ENCODE peak calls at places on chromosome 10, in four cellular contexts. O is tibial nerve, L is fibroblast of lung, S is cardiac muscle cell. N is an unnamed sample.

GRCh38 chr10:72690071-72690755 is 1.7 kb upstream of the MCU start:
- DNase-seq in O (no peak), L (no peak), S (no peak), N (peak; percentile 54)

GRCh38 chr10:122254831-122255230 is 16.3 kb upstream of the BTBD16 start:
- DNase-seq in S (no peak), O (no peak), L (no peak), N (no peak)

GRCh38 chr10:75276029-75276872 is 40.5 kb upstream of the COMTD1 start:
- DNase-seq in S (no peak), L (no peak), O (no peak), N (no peak)

GRCh38 chr10:95756061-95756751 is at the start of gene ENTPD1:
- DNase-seq in L (no peak), S (peak; percentile 9), O (no peak), N (peak; percentile 15)

GRCh38 chr10:114565066-114565465 is 93.0 kb downstream of the ABLIM1 start:
- DNase-seq in S (no peak), O (no peak), L (peak; percentile 27), N (no peak)

GRCh38 chr10:119807960-119808697 is 64.5 kb downstream of the MCMBP start:
- DNase-seq in S (no peak), O (no peak), L (peak; percentile 92), N (no peak)

GRCh38 chr10:74909665-74910064 is 83.3 kb downstream of the KAT6B start:
- DNase-seq in O (no peak), L (peak; percentile 38), S (no peak), N (no peak)

GRCh38 chr10:12243860-12244620 is 48.1 kb downstream of the CDC123 start:
- DNase-seq in S (no peak), O (no peak), L (no peak), N (no peak)

GRCh38 chr10:102065561-102066420 is 642 bp downstream of the HPS6 start:
- DNase-seq in L (no peak), O (no peak), S (peak; percentile 66), N (peak; percentile 72)

GRCh38 chr10:132253092-132253687 is 54.6 kb downstream of the STK32C start:
- DNase-seq in L (no peak), S (no peak), O (no peak), N (no peak)

GRCh38 chr10:23686722-23687121 is 247.8 kb downstream of the OTUD1 start:
- DNase-seq in O (no peak), L (no peak), S (no peak), N (no peak)

GRCh38 chr10:6033954-6034353 is 28.2 kb downstream of the IL2RA start:
- DNase-seq in S (no peak), L (peak; percentile 32), O (no peak), N (no peak)

DNA sequence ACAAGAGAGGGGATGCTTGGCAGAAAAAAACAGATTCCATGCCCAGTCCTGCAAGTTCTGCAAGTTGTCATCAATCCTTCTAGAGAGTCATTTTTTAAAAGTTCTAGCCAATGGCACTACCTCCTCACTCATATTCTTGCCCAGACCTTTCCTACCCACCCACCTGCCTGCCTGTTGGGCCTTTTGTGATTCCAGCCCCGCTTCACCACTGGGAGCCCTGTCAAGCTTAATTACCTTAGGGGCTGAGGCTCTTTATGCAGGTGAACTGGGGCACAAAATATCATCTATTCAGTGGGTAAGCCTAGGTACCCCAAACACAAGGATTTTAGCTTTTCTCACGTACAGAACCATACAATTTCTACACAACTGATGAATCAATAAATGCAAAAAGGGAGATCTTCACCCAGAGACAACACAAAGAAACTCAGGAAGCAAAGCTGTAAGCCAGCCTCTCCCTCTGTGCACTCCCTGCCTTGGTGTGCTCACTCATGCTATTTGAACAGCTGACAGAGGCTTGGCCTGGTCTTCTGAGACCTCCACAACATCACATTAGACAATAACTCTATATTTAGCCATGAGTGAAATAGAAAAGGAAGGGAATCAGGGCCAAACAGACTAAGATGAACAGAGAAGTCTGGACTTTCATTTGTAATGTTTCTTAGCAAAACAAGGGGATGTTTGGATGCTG is 222.6 kb downstream of the HTR7 start:
- DNase-seq in O (no peak), S (no peak), L (no peak), N (peak; percentile 21)
- H3K27me3 ChIP-seq in O (no peaks in the 10 kb centered on the region), S (no peaks in the 10 kb centered on the region), L (no peaks in the 10 kb centered on the region), N (no peaks in the 10 kb centered on the region)

DNA sequence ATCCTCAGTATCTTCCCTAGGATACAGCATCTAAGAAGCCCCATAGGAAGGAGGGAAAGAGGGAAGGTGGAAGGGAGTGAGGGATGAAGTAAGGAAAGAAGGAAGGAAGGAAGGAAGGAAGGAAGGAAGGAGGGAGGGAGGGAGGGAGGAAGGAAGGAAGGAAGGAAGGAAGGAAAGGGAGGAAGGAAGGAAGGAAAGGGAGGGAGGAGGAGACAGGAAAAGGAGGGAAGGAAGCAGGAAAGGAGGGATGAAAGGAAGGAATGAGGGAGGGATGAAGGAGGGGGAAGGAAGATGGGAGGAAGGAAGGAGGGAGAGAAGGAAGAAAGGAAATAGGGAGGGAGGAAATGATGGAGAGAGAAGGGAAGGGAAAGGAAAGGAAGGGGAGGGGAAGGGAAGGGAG is 455.6 kb upstream of the ZMIZ1 start:
- DNase-seq in O (no peak), S (no peak), L (no peak), N (no peak)
- H3K27me3 ChIP-seq in O (no peaks in the 10 kb centered on the region), S (no peaks in the 10 kb centered on the region), L (peaks cover 19% of the 10 kb centered on the region), N (no peaks in the 10 kb centered on the region)

GRCh38 chr10:30056281-30056680 is 3.1 kb downstream of the JCAD start:
- DNase-seq in S (no peak), O (no peak), L (peak; percentile 47), N (no peak)
- H3K27me3 ChIP-seq in S (no peaks in the 10 kb centered on the region), O (peaks cover 4% of the 10 kb centered on the region), L (no peaks in the 10 kb centered on the region), N (peaks cover 32% of the 10 kb centered on the region)

GRCh38 chr10:69629897-69630650 is at the start of gene FAM241B:
- DNase-seq in S (peak; percentile 84), L (peak; percentile 42), O (no peak), N (peak; percentile 90)

GRCh38 chr10:69628876-69629275 is 1.2 kb upstream of the FAM241B start:
- DNase-seq in O (no peak), S (no peak), L (no peak), N (no peak)

GRCh38 chr10:69630651-69631400 is 779 bp downstream of the FAM241B start:
- DNase-seq in S (no peak), O (no peak), L (no peak), N (no peak)

GRCh38 chr10:69631566-69631965 is 1.5 kb downstream of the FAM241B start:
- DNase-seq in O (no peak), S (no peak), L (no peak), N (no peak)

DNA sequence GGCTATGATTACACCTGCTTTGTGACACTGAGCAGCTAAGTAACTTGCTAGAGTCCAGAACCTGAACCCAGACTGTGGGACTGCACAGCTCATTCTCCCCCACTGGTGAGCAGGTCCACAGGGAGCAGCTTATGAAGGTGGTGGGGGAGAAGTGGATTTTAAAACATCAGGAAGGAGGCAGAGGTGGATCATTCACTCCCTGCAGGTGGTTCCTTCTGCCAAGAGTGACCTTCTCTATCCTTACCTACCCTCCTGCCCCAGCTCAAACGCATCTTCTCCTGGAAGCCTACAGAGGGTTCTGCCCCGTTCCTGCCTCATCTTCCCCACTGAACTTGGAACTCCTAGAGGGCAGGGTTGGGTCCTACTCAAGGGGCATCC is 539 bp upstream of the FAM241B start:
- DNase-seq in L (no peak), S (no peak), O (no peak), N (no peak)
- H3K27me3 ChIP-seq in L (peaks cover 10% of the 10 kb centered on the region), S (peaks cover 35% of the 10 kb centered on the region), O (peaks cover 7% of the 10 kb centered on the region), N (peaks cover 50% of the 10 kb centered on the region)

N was measured in neural progenitor cell.